ENCODE peak calls at places on chromosomes 13 and 19, in six cellular contexts. J, H, D, S, Q and U are unnamed samples.

GRCh38 chr13:79741006-79741405 is 260.1 kb downstream of the NDFIP2 start:
- DNase-seq in J (no peak), H (no peak), D (no peak), S (no peak), Q (no peak), U (no peak)

GRCh38 chr19:29871143-29871542 is 59.4 kb downstream of the CCNE1 start:
- DNase-seq in J (no peak), H (no peak), D (no peak), S (no peak), Q (no peak), U (no peak)

GRCh38 chr19:18160792-18161690 is 8.1 kb downstream of the PIK3R2 start:
- DNase-seq in J (peak; percentile 95), H (peak; percentile 51), D (no peak), S (peak; percentile 87), Q (peak; percentile 54), U (peak; percentile 96)

GRCh38 chr19:7783991-7784421 is 21.0 kb downstream of the CLEC4M start:
- DNase-seq in J (no peak), H (no peak), D (no peak), S (no peak), Q (no peak), U (peak; percentile 62)

GRCh38 chr13:41915096-41915495 is 45.8 kb downstream of the VWA8 start:
- DNase-seq in J (no peak), H (no peak), D (no peak), S (no peak), Q (no peak), U (no peak)

GRCh38 chr13:87893982-87894527 is 222.9 kb downstream of the SLITRK5 start:
- DNase-seq in J (no peak), H (no peak), D (no peak), S (no peak), Q (no peak), U (no peak)

GRCh38 chr19:32748497-32748896 is 28.9 kb downstream of the TDRD12 start:
- DNase-seq in J (peak; percentile 39), H (no peak), D (no peak), S (no peak), Q (no peak), U (no peak)

GRCh38 chr13:65414187-65414586 is 1815.9 kb downstream of the PCDH9 start:
- DNase-seq in J (no peak), H (no peak), D (no peak), S (no peak), Q (no peak), U (no peak)

GRCh38 chr13:114258589-114258988 is 22.8 kb upstream of the UPF3A start:
- DNase-seq in J (no peak), H (peak; percentile 41), D (no peak), S (peak; percentile 42), Q (no peak), U (no peak)

GRCh38 chr19:51084505-51084904 is 1.8 kb upstream of the KLK14 start:
- DNase-seq in J (no peak), H (no peak), D (no peak), S (no peak), Q (no peak), U (no peak)

GRCh38 chr19:49896863-49897621 is at the start of gene IL4I1:
- DNase-seq in J (no peak), H (no peak), D (no peak), S (no peak), Q (no peak), U (peak; percentile 83)

GRCh38 chr13:32940601-32941000 is 75.6 kb upstream of the KL start:
- DNase-seq in J (no peak), H (no peak), D (no peak), S (no peak), Q (no peak), U (no peak)

GRCh38 chr13:79365981-79366380 is 40.1 kb downstream of the RBM26 start:
- DNase-seq in J (no peak), H (no peak), D (no peak), S (no peak), Q (no peak), U (no peak)

GRCh38 chr19:37817180-37817911 is 38.0 kb upstream of the ZNF573 start:
- DNase-seq in J (no peak), H (peak; percentile 63), D (no peak), S (peak; percentile 33), Q (peak; percentile 53), U (peak; percentile 84)

GRCh38 chr19:49340069-49340864 is 5.1 kb downstream of the CD37 start:
- DNase-seq in J (peak; percentile 87), H (peak; percentile 68), D (no peak), S (peak; percentile 84), Q (peak; percentile 32), U (peak; percentile 95)

GRCh38 chr19:35083678-35084077 is 31.9 kb upstream of the FXYD3 start:
- DNase-seq in J (no peak), H (no peak), D (no peak), S (no peak), Q (no peak), U (no peak)

GRCh38 chr19:28130066-28130511 is 1082.9 kb downstream of the UQCRFS1 start:
- DNase-seq in J (no peak), H (no peak), D (no peak), S (no peak), Q (no peak), U (no peak)

GRCh38 chr13:43089912-43090498 is 66.6 kb downstream of the DNAJC15 start:
- DNase-seq in J (no peak), H (no peak), D (no peak), S (no peak), Q (no peak), U (no peak)

GRCh38 chr19:58476498-58477015 is 405 bp downstream of the ZNF446 start:
- DNase-seq in J (peak; percentile 53), H (no peak), D (no peak), S (no peak), Q (no peak), U (no peak)

GRCh38 chr19:10872551-10873107 is 1.3 kb downstream of the CARM1 start:
- DNase-seq in J (no peak), H (no peak), D (no peak), S (no peak), Q (no peak), U (no peak)

DNA sequence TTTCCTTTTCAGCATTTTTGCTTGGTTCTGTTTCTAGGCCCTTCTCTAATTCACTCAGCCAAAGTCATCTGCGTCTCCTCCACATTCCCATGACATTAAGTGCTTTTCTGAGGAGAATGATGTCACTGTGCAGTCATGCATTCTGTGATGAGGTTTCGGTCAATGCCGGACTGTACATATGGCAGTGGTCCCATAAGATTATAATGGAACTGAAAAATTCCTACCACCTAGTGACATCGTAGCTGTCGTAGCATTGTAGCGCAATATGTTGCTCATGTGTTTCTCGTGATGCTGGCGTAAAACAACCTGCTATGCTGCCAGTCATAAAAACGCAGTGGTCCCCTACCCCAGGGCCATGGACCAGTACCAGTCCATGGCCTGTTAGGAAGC is 63.4 kb upstream of the TNFRSF19 start:
- DNase-seq in J (no peak), H (no peak), D (no peak), S (no peak), Q (no peak), U (no peak)
- TF ChIP-seq POLR2AphosphoS5 in J (no peak), H (no peak), D (no peak), S (no peak), Q (no peak), U (no peak)

DNA sequence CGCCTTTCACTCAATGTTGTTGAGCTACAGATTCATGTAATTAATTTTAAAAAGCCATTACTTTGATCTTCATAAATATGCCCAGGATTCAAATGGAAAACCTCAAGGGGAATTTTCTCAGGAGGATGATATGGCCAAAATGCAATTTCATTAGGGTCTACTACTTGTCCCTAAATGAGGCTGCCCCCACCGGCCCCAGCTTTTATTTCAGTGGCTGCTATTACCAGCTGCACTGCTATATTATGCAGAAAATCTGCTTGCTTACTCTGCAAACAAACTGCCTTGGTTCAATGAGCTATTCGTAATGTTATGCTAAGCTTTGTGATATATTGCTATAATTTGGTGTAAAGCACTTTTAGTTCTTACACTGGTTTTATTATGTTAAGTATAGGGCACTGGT is 137.3 kb upstream of the TMTC4 start:
- DNase-seq in J (no peak), H (no peak), D (no peak), S (no peak), Q (no peak), U (no peak)
- TF ChIP-seq CTCF in J (no peak), H (no peak), D (no peak), S (no peak), Q (no peak), U (no peak)

GRCh38 chr19:2330255-2330631 is 1.8 kb downstream of the SPPL2B start:
- DNase-seq in J (no peak), H (no peak), D (no peak), S (no peak), Q (no peak), U (no peak)

GRCh38 chr19:2330632-2331284 is 2.3 kb downstream of the SPPL2B start:
- DNase-seq in J (no peak), H (no peak), D (no peak), S (peak; percentile 74), Q (no peak), U (no peak)

GRCh38 chr19:2333027-2333806 is 4.7 kb downstream of the SPPL2B start:
- DNase-seq in J (no peak), H (no peak), D (no peak), S (peak; percentile 45), Q (no peak), U (peak; percentile 85)

GRCh38 chr19:2332341-2333026 is 4.0 kb downstream of the SPPL2B start:
- DNase-seq in J (no peak), H (no peak), D (no peak), S (no peak), Q (no peak), U (peak; percentile 93)

DNA sequence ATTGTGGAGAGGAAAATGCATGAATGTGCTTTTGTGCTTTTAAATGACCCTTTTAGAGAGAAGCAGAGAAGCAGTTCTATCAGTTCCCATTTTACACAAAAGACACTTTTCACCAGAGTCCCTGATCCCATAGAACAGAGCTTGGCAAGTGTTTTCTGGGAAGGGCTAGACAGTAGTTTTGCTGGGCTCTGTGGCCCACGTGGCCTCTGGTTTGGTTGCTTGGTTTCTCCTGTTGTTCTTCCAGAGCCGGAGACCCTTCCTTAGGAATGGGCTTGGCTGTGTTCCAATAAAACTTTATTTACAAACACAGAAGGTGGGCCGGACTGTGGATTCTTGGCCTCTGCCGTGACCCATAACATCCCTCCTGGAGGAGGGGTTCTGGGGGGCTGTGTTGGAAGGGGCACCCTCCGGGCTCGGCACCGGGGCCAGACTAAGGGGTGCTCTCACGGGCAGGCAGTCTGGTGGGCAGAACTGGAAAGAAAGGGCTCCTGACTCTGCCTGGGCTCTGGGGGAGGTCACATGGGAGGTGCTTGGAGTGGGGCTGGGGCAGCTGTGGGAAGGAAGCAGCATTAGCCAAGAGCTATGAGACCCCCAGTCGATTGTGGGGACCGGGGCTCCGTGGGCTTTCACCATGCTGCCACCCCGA is 3.2 kb downstream of the SPPL2B start:
- DNase-seq in J (no peak), H (no peak), D (no peak), S (no peak), Q (no peak), U (no peak)
- H3K27ac ChIP-seq in J (no peak overlapping the region), H (no peak overlapping the region), D (no peak overlapping the region), S (peak overlapping the region; percentile 57), Q (peak overlapping the region; percentile 56), U (peak overlapping the region; percentile 84)

DNA sequence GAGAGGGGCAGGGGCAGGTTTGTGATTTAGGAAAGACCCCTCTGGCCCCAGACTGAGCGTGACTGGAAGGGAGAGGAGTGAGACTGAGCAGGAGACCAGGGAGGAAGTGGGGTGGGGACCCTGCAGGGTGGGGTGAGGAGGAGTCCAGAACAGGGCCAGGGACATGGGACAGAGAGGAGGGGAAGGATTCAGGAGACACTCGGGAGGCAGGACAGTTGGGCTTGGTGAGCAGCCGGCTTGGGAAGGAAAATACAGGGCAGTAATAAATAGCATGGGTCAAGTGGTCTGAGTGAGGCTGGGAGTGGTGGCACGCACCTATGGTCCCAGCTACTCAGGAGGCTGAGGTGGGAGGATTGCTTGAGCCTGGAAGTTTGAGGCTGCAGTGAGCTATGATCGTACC is 9.4 kb downstream of the FOSB start:
- DNase-seq in J (no peak), H (no peak), D (no peak), S (no peak), Q (no peak), U (no peak)
- TF ChIP-seq POLR2AphosphoS5 in J (no peak), H (no peak), D (no peak), S (no peak), Q (no peak), U (no peak)